ENCODE peak calls at places on chromosomes 7 and 10, in seven cellular contexts. U, H, F, O, Q, Y and N are unnamed samples.

GRCh38 chr7:122013070-122013469 is 131.0 kb downstream of the AASS start:
- DNase-seq in Y (peak), Q (no peak), F (no peak), O (no peak), U (no peak), H (no peak), N (no peak)

GRCh38 chr7:30596721-30597120 is 2.0 kb downstream of the GARS1 start:
- DNase-seq in U (peak), Q (no peak), H (no peak), O (no peak), Y (no peak), F (no peak), N (no peak)

GRCh38 chr7:128266891-128267839 is 26.1 kb downstream of the LEP start:
- DNase-seq in Q (no peak), F (peak), O (peak), H (peak), Y (peak), U (peak), N (peak)

GRCh38 chr7:121966538-121967332 is 93.8 kb downstream of the PTPRZ1 start:
- DNase-seq in U (no peak), O (no peak), Y (no peak), Q (no peak), F (no peak), H (no peak), N (no peak)

GRCh38 chr10:115829501-115830215 is 443.3 kb downstream of the GFRA1 start:
- DNase-seq in O (no peak), H (no peak), U (no peak), F (no peak), Q (no peak), Y (peak), N (no peak)

GRCh38 chr10:63217120-63217605 is 84.0 kb downstream of the NRBF2 start:
- DNase-seq in U (no peak), Y (peak), O (no peak), H (peak), F (peak), Q (peak), N (peak)

GRCh38 chr7:134128829-134129228 is 1.7 kb downstream of the LRGUK start:
- DNase-seq in Y (no peak), H (no peak), Q (no peak), U (no peak), O (no peak), F (no peak), N (no peak)

GRCh38 chr7:37182011-37182478 is 266.6 kb downstream of the ELMO1 start:
- DNase-seq in Y (peak), Q (peak), H (peak), F (peak), U (peak), O (peak), N (peak)